ENCODE peak calls at places on chromosomes 7 and 10, in eight cellular contexts. D is activated CD8-positive, alpha-beta memory T cell treated with anti-CD3 and anti-CD28 coated beads, Interleukin-2, amount 50 U/mL, for 4 hours; K is A172; J is A549; F is T follicular helper cell; L is activated CD4-positive, alpha-beta T cell treated with anti-CD3 and anti-CD28 coated beads, Interleukin-2, amount 50 U/mL, for 1 hour; G is mammary epithelial cell; E is GM03348. X is an unnamed sample.

GRCh38 chr7:33742521-33742920 is 162.8 kb upstream of the BMPER start:
- DNase-seq in D (no peak), E (no peak), F (no peak), L (no peak), G (no peak), K (no peak), J (no peak), X (no peak)

GRCh38 chr10:108427081-108427480 is 1262.6 kb upstream of the SORCS1 start:
- DNase-seq in L (no peak), F (no peak), D (no peak), K (no peak), J (no peak), E (peak), G (no peak), X (peak)

GRCh38 chr7:93945756-93946540 is 24.4 kb downstream of the GNG11 start:
- DNase-seq in F (no peak), D (no peak), G (no peak), E (peak), L (no peak), K (no peak), J (no peak), X (no peak)

GRCh38 chr10:34713875-34714274 is 101.2 kb downstream of the PARD3 start:
- DNase-seq in D (no peak), F (no peak), J (peak), L (no peak), E (peak), K (peak), G (peak), X (peak)

GRCh38 chr10:91137822-91138221 is 82.6 kb upstream of the PCGF5 start:
- DNase-seq in L (no peak), E (no peak), F (no peak), G (no peak), D (no peak), K (no peak), J (no peak), X (no peak)

GRCh38 chr10:79433324-79434222 is 11.9 kb downstream of the ZCCHC24 start:
- DNase-seq in J (no peak), G (no peak), K (no peak), F (no peak), L (no peak), E (no peak), D (no peak), X (no peak)

GRCh38 chr7:77439572-77439971 is 23.4 kb upstream of the GSAP start:
- DNase-seq in F (no peak), J (peak), D (no peak), E (no peak), L (no peak), G (peak), K (no peak), X (peak)

GRCh38 chr7:100957832-100958421 is 8.6 kb downstream of the MUC3A start:
- DNase-seq in F (no peak), D (no peak), G (peak), K (no peak), L (no peak), E (no peak), J (no peak), X (no peak)

GRCh38 chr10:91247360-91248111 is 27.1 kb downstream of the PCGF5 start:
- DNase-seq in F (no peak), D (no peak), E (peak), K (no peak), G (no peak), L (no peak), J (no peak), X (no peak)

GRCh38 chr7:7829667-7830066 is 111.3 kb upstream of the RPA3 start:
- DNase-seq in J (no peak), G (peak), E (no peak), D (no peak), F (no peak), K (peak), L (no peak), X (peak)

GRCh38 chr7:24912424-24912823 is 67.6 kb downstream of the OSBPL3 start:
- DNase-seq in J (no peak), G (no peak), F (no peak), E (no peak), K (peak), L (no peak), D (no peak), X (no peak)

GRCh38 chr10:76191371-76191770 is 759.9 kb downstream of the LRMDA start:
- DNase-seq in F (no peak), G (no peak), J (no peak), D (no peak), K (no peak), E (no peak), L (no peak), X (peak)

GRCh38 chr7:87107949-87108757 is 44.1 kb upstream of the DMTF1 start:
- DNase-seq in D (no peak), L (no peak), J (no peak), F (no peak), K (no peak), G (no peak), E (no peak), X (no peak)

GRCh38 chr7:334618-335357 is 44.8 kb downstream of the FOXL3 start:
- DNase-seq in J (no peak), L (no peak), D (no peak), E (no peak), G (no peak), F (no peak), K (no peak), X (no peak)

GRCh38 chr7:158743219-158743618 is 38.6 kb upstream of the NCAPG2 start:
- DNase-seq in D (no peak), L (no peak), K (no peak), F (no peak), G (no peak), E (no peak), J (no peak), X (no peak)

GRCh38 chr10:60206735-60207134 is 182.9 kb downstream of the ANK3 start:
- DNase-seq in L (no peak), K (peak), D (no peak), E (no peak), J (no peak), F (no peak), G (peak), X (no peak)

GRCh38 chr7:82098410-82098809 is 328.6 kb upstream of the HGF start:
- DNase-seq in D (no peak), K (no peak), E (no peak), F (no peak), L (no peak), G (no peak), J (no peak), X (no peak)

GRCh38 chr10:111593578-111593977 is 516.7 kb downstream of the ADRA2A start:
- DNase-seq in K (no peak), J (no peak), L (no peak), E (peak), D (no peak), F (no peak), G (no peak), X (no peak)

GRCh38 chr7:45000096-45001032 is at the start of gene CCM2:
- DNase-seq in J (peak), L (no peak), E (peak), F (no peak), K (peak), G (no peak), D (no peak), X (peak)

GRCh38 chr10:124722812-124723783 is 21.1 kb downstream of the FAM53B start:
- DNase-seq in J (no peak), F (no peak), E (peak), D (peak), K (no peak), G (peak), L (peak), X (no peak)

GRCh38 chr10:3401491-3401938 is 228.9 kb upstream of the PITRM1 start:
- DNase-seq in F (no peak), J (no peak), L (no peak), G (no peak), E (peak), K (peak), D (no peak), X (peak)

GRCh38 chr10:51718804-51719291 is 19.5 kb upstream of the CSTF2T start:
- DNase-seq in G (peak), J (no peak), E (peak), D (no peak), K (peak), F (no peak), L (no peak), X (peak)

X was measured in M059J.